ENCODE peak calls at places on chromosomes 6 and 20, in four cellular contexts. One of them, this sample, is unnamed.
A peak's percentile ranks its signal among the peaks of the same experiment; 100 is the strongest.

GRCh38 chr20:47825011-47825762 is 39.9 kb upstream of the SULF2 start:
- DNase-seq in NCI-H2029: no peak
- DNase-seq in choroid plexus epithelial cell: no peak
- DNase-seq in HFFc6: no peak
- DNase-seq in this sample: no peak

GRCh38 chr20:5557123-5557522 is 193.1 kb upstream of the SHLD1 start:
- DNase-seq in NCI-H2029: peak; percentile 9
- DNase-seq in choroid plexus epithelial cell: peak; percentile 84
- DNase-seq in HFFc6: peak; percentile 36
- DNase-seq in this sample: peak; percentile 60

GRCh38 chr6:153099636-153100035 is 31.4 kb downstream of the RGS17 start:
- DNase-seq in NCI-H2029: no peak
- DNase-seq in choroid plexus epithelial cell: no peak
- DNase-seq in HFFc6: no peak
- DNase-seq in this sample: no peak

GRCh38 chr6:11779308-11780096 is 899 bp upstream of the ADTRP start:
- DNase-seq in NCI-H2029: no peak
- DNase-seq in choroid plexus epithelial cell: no peak
- DNase-seq in HFFc6: no peak
- DNase-seq in this sample: no peak

GRCh38 chr6:166286831-166287271 is 21.3 kb downstream of the PRR18 start:
- DNase-seq in NCI-H2029: peak; percentile 42
- DNase-seq in choroid plexus epithelial cell: no peak
- DNase-seq in HFFc6: no peak
- DNase-seq in this sample: no peak

GRCh38 chr6:80333342-80333741 is 226.9 kb downstream of the BCKDHB start:
- DNase-seq in NCI-H2029: no peak
- DNase-seq in choroid plexus epithelial cell: no peak
- DNase-seq in HFFc6: no peak
- DNase-seq in this sample: no peak

GRCh38 chr6:130697661-130698535 is 129.3 kb upstream of the SMLR1 start:
- DNase-seq in NCI-H2029: no peak
- DNase-seq in choroid plexus epithelial cell: peak; percentile 81
- DNase-seq in HFFc6: peak; percentile 53
- DNase-seq in this sample: peak; percentile 74

GRCh38 chr6:33692760-33693158 is 18.7 kb downstream of the UQCC2 start:
- DNase-seq in NCI-H2029: no peak
- DNase-seq in choroid plexus epithelial cell: no peak
- DNase-seq in HFFc6: peak; percentile 89
- DNase-seq in this sample: no peak

GRCh38 chr20:6993016-6993415 is 225.5 kb downstream of the BMP2 start:
- DNase-seq in NCI-H2029: no peak
- DNase-seq in choroid plexus epithelial cell: peak; percentile 84
- DNase-seq in HFFc6: no peak
- DNase-seq in this sample: peak; percentile 36

GRCh38 chr6:70135219-70135769 is 167.6 kb downstream of the COL9A1 start:
- DNase-seq in NCI-H2029: no peak
- DNase-seq in choroid plexus epithelial cell: no peak
- DNase-seq in HFFc6: no peak
- DNase-seq in this sample: no peak

GRCh38 chr6:5287205-5287965 is 26.1 kb downstream of the FARS2 start:
- DNase-seq in NCI-H2029: no peak
- DNase-seq in choroid plexus epithelial cell: peak; percentile 88
- DNase-seq in HFFc6: peak; percentile 66
- DNase-seq in this sample: peak; percentile 79

GRCh38 chr20:37408202-37408929 is 62.4 kb downstream of the SRC start:
- DNase-seq in NCI-H2029: no peak
- DNase-seq in choroid plexus epithelial cell: peak; percentile 34
- DNase-seq in HFFc6: no peak
- DNase-seq in this sample: no peak

GRCh38 chr6:3284436-3284876 is 25.7 kb downstream of the PSMG4 start:
- DNase-seq in NCI-H2029: peak; percentile 85
- DNase-seq in choroid plexus epithelial cell: no peak
- DNase-seq in HFFc6: no peak
- DNase-seq in this sample: no peak

GRCh38 chr6:5094327-5094726 is 9.2 kb downstream of the PPP1R3G start:
- DNase-seq in NCI-H2029: no peak
- DNase-seq in choroid plexus epithelial cell: peak; percentile 97
- DNase-seq in HFFc6: peak; percentile 92
- DNase-seq in this sample: peak; percentile 92

GRCh38 chr6:143507358-143508145 is 4.0 kb downstream of the FUCA2 start:
- DNase-seq in NCI-H2029: no peak
- DNase-seq in choroid plexus epithelial cell: no peak
- DNase-seq in HFFc6: no peak
- DNase-seq in this sample: peak; percentile 28

GRCh38 chr20:13249118-13249859 is 28.2 kb downstream of the ISM1 start:
- DNase-seq in NCI-H2029: no peak
- DNase-seq in choroid plexus epithelial cell: no peak
- DNase-seq in HFFc6: no peak
- DNase-seq in this sample: no peak

GRCh38 chr20:23445596-23446217 is 6.2 kb downstream of the CSTL1 start:
- DNase-seq in NCI-H2029: no peak
- DNase-seq in choroid plexus epithelial cell: peak; percentile 82
- DNase-seq in HFFc6: peak; percentile 94
- DNase-seq in this sample: peak; percentile 80

GRCh38 chr6:170173416-170173990 is 117.4 kb downstream of the DLL1 start:
- DNase-seq in NCI-H2029: no peak
- DNase-seq in choroid plexus epithelial cell: no peak
- DNase-seq in HFFc6: no peak
- DNase-seq in this sample: no peak

GRCh38 chr20:10954137-10954840 is 280.5 kb upstream of the JAG1 start:
- DNase-seq in NCI-H2029: no peak
- DNase-seq in choroid plexus epithelial cell: no peak
- DNase-seq in HFFc6: no peak
- DNase-seq in this sample: no peak

GRCh38 chr20:48760403-48760889 is 67.4 kb downstream of the PREX1 start:
- DNase-seq in NCI-H2029: no peak
- DNase-seq in choroid plexus epithelial cell: peak; percentile 48
- DNase-seq in HFFc6: no peak
- DNase-seq in this sample: peak; percentile 12

GRCh38 chr20:20130399-20130798 is 78.1 kb downstream of the CFAP61 start:
- DNase-seq in NCI-H2029: peak; percentile 38
- DNase-seq in choroid plexus epithelial cell: peak; percentile 10
- DNase-seq in HFFc6: no peak
- DNase-seq in this sample: peak; percentile 4

GRCh38 chr6:169383265-169383664 is 129.6 kb upstream of the THBS2 start:
- DNase-seq in NCI-H2029: no peak
- DNase-seq in choroid plexus epithelial cell: no peak
- DNase-seq in HFFc6: no peak
- DNase-seq in this sample: no peak

GRCh38 chr20:44810391-44811149 is at the start of gene RIMS4:
- DNase-seq in NCI-H2029: no peak
- DNase-seq in choroid plexus epithelial cell: no peak
- DNase-seq in HFFc6: no peak
- DNase-seq in this sample: no peak

GRCh38 chr20:34928411-34928810 is 27.2 kb downstream of the GSS start:
- DNase-seq in NCI-H2029: no peak
- DNase-seq in choroid plexus epithelial cell: no peak
- DNase-seq in HFFc6: no peak
- DNase-seq in this sample: no peak

GRCh38 chr20:14622796-14623195 is 285.4 kb upstream of the FLRT3 start:
- DNase-seq in NCI-H2029: no peak
- DNase-seq in choroid plexus epithelial cell: peak; percentile 70
- DNase-seq in HFFc6: no peak
- DNase-seq in this sample: peak; percentile 46

This sample was measured in fibroblast of villous mesenchyme.